ENCODE peak calls at places on chromosome 21, in six cellular contexts. C, R, F, O, J and H are unnamed samples. For H3K27me3, the result is how much of the 10 kb centered on the place peaks cover.

GRCh38 chr21:43591468-43592050 is 67.7 kb downstream of the HSF2BP start:
- DNase-seq in J (no peak), C (no peak), F (no peak), R (no peak), O (no peak), H (no peak)

GRCh38 chr21:17789660-17790059 is 29.5 kb downstream of the C21orf91 start:
- DNase-seq in R (no peak), C (no peak), O (no peak), J (no peak), F (no peak), H (no peak)

GRCh38 chr21:33975548-33976081 is 60.0 kb upstream of the ATP5PO start:
- DNase-seq in J (no peak), C (no peak), O (no peak), F (no peak), R (peak), H (peak)

GRCh38 chr21:44293551-44294231 is 6.2 kb upstream of the PFKL start:
- DNase-seq in J (no peak), C (no peak), O (no peak), R (no peak), F (no peak), H (peak)

GRCh38 chr21:39669485-39669884 is 56.7 kb downstream of the B3GALT5 start:
- DNase-seq in O (peak), F (no peak), J (no peak), C (no peak), R (no peak), H (no peak)

GRCh38 chr21:33198346-33199135 is 31.2 kb upstream of the IFNAR2 start:
- DNase-seq in O (no peak), F (no peak), R (no peak), J (no peak), C (peak), H (no peak)

GRCh38 chr21:25396135-25396711 is 211.1 kb downstream of the MRPL39 start:
- DNase-seq in J (no peak), O (no peak), C (no peak), R (no peak), F (no peak), H (no peak)

GRCh38 chr21:24939288-24939687 is 668.0 kb downstream of the MRPL39 start:
- DNase-seq in F (no peak), O (no peak), C (peak), R (no peak), J (no peak), H (no peak)

GRCh38 chr21:35571910-35572309 is 488.4 kb downstream of the SETD4 start:
- DNase-seq in R (no peak), J (no peak), O (no peak), F (no peak), C (no peak), H (no peak)

GRCh38 chr21:34593954-34594531 is 20.9 kb downstream of the RCAN1 start:
- DNase-seq in C (no peak), R (no peak), J (no peak), O (no peak), F (no peak), H (no peak)

GRCh38 chr21:35932232-35932911 is 128.0 kb downstream of the SETD4 start:
- DNase-seq in F (no peak), R (no peak), J (no peak), O (peak), C (no peak), H (no peak)

GRCh38 chr21:35882791-35883240 is 177.5 kb downstream of the SETD4 start:
- DNase-seq in O (no peak), C (no peak), R (no peak), J (no peak), F (no peak), H (no peak)

GRCh38 chr21:24658016-24658415 is 949.3 kb downstream of the MRPL39 start:
- DNase-seq in F (no peak), C (no peak), J (no peak), R (no peak), O (no peak), H (no peak)

GRCh38 chr21:46416551-46416950 is 42.1 kb upstream of the DIP2A start:
- DNase-seq in J (no peak), F (no peak), R (no peak), O (no peak), C (no peak), H (no peak)

GRCh38 chr21:14474995-14475394 is 71.1 kb downstream of the SAMSN1 start:
- DNase-seq in J (no peak), F (no peak), R (no peak), C (no peak), O (no peak), H (no peak)

GRCh38 chr21:46317710-46318463 is 5.8 kb downstream of the C21orf58 start:
- DNase-seq in O (no peak), F (peak), J (no peak), R (no peak), C (no peak), H (no peak)

GRCh38 chr21:33685613-33686197 is 43.4 kb downstream of the ITSN1 start:
- DNase-seq in O (no peak), J (no peak), F (no peak), C (no peak), R (no peak), H (no peak)

GRCh38 chr21:39736716-39737115 is 8.3 kb upstream of the IGSF5 start:
- DNase-seq in J (no peak), R (no peak), F (no peak), O (no peak), C (no peak), H (no peak)

GRCh38 chr21:36188937-36189336 is 32.3 kb downstream of the DOP1B start:
- DNase-seq in F (no peak), O (no peak), C (no peak), R (no peak), J (no peak), H (no peak)

GRCh38 chr21:24716306-24716918 is 890.9 kb downstream of the MRPL39 start:
- DNase-seq in J (no peak), F (no peak), O (no peak), C (no peak), R (no peak), H (no peak)

GRCh38 chr21:38250991-38251418 is 5.8 kb upstream of the KCNJ15 start:
- DNase-seq in O (no peak), F (no peak), R (no peak), J (no peak), C (no peak), H (no peak)

GRCh38 chr21:25638634-25639166 is 358 bp upstream of the JAM2 start:
- DNase-seq in J (no peak), O (no peak), R (no peak), C (no peak), F (no peak), H (no peak)

GRCh38 chr21:40049959-40050290 is 182.7 kb downstream of the PCP4 start:
- DNase-seq in O (no peak), R (no peak), C (no peak), J (no peak), F (no peak), H (no peak)

GRCh38 chr21:29351691-29352090 is 53.0 kb downstream of the BACH1 start:
- DNase-seq in O (no peak), F (no peak), R (no peak), C (no peak), J (no peak), H (no peak)

GRCh38 chr21:25107708-25108107 is 499.6 kb downstream of the MRPL39 start:
- DNase-seq in O (no peak), C (no peak), F (no peak), J (no peak), R (no peak), H (no peak)

GRCh38 chr21:29245104-29245643 is 53.5 kb upstream of the BACH1 start:
- DNase-seq in C (no peak), O (no peak), F (no peak), J (no peak), R (no peak), H (no peak)

GRCh38 chr21:43864806-43865470 is at the start of gene AGPAT3:
- DNase-seq in F (no peak), R (peak), C (no peak), J (no peak), O (peak), H (no peak)

GRCh38 chr21:28299946-28300345 is 692.7 kb downstream of the LTN1 start:
- DNase-seq in J (no peak), C (no peak), R (no peak), F (no peak), O (no peak), H (no peak)

GRCh38 chr21:32448803-32449594 is 36.5 kb downstream of the EVA1C start:
- DNase-seq in C (no peak), F (no peak), J (no peak), O (no peak), R (no peak), H (no peak)

GRCh38 chr21:32256873-32257620 is 21.8 kb downstream of the MIS18A start:
- DNase-seq in O (no peak), F (no peak), R (no peak), J (no peak), C (peak), H (no peak)

GRCh38 chr21:43956667-43957030 is 55.5 kb upstream of the TRAPPC10 start:
- DNase-seq in O (no peak), R (no peak), J (no peak), F (no peak), C (no peak), H (no peak)

GRCh38 chr21:35989185-35989735 is 71.1 kb downstream of the SETD4 start:
- DNase-seq in R (no peak), F (no peak), O (no peak), J (no peak), C (no peak), H (no peak)

GRCh38 chr21:38843806-38844479 is 38.2 kb downstream of the ETS2 start:
- DNase-seq in C (no peak), J (no peak), O (no peak), R (no peak), F (no peak), H (no peak)

GRCh38 chr21:35976929-35977328 is 83.4 kb downstream of the SETD4 start:
- DNase-seq in R (no peak), O (no peak), J (no peak), F (no peak), C (no peak), H (no peak)

DNA sequence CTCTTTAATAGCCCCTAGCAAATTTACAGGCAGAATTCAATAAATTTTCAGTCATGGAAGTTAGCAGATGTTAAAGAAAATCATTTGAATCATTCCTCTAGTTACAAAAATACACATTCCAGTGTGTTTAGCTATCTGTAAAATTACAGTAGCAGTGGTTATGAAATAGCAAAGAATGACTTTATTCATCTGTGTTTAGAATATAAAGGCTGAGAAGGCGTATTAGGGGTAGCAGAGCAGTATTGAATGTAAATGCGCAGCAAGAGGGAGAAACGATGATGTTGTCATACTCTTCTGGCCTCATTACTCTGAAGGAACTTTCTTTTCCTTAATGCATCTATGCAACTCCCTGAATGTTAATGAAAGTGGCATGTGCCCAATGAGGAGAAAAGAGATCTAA is 106.2 kb upstream of the CYYR1 start:
- DNase-seq in C (no peak), R (no peak), F (no peak), J (no peak), O (no peak), H (no peak)
- H3K27me3 ChIP-seq in C (under half), R (under half), F (under half), J (under half), O (under half), H (under half)

DNA sequence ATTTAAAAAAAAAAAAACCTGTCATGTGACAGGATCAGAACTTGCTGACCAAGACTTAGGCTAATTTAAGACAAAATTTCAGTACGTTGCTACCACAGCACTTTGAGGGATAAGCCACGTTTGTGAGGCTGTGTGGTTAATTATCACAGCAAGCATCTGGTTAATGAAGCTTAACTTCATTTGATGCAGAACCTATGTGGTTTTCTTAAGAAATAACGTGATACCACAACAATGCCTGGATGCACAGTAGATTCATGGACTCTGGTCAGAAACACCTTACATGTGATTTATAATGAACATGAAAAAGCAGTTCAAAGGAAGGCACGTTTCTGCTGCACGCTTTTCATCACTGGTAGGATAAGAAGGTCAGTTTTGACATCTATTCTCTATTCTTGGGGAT is 5.8 kb upstream of the KRTAP8-1 start:
- DNase-seq in F (no peak), C (no peak), O (no peak), R (no peak), J (no peak), H (no peak)
- TF ChIP-seq CTCF in F (no peak), C (no peak), O (no peak), R (no peak), J (no peak), H (no peak)

GRCh38 chr21:42120904-42121535 is 49.9 kb downstream of the UMODL1 start:
- DNase-seq in R (no peak), J (no peak), C (no peak), O (no peak), F (no peak), H (no peak)
- H3K27me3 ChIP-seq in R (half or more), J (under half), C (under half), O (under half), F (under half), H (half or more)

GRCh38 chr21:45309069-45309521 is 21.4 kb upstream of the POFUT2 start:
- DNase-seq in R (peak), F (peak), J (no peak), O (peak), C (no peak), H (peak)
- TF ChIP-seq CTCF in R (peak), F (peak), J (peak), O (peak), C (peak), H (peak)

GRCh38 chr21:42582422-42583149 is 68.9 kb downstream of the SLC37A1 start:
- DNase-seq in O (no peak), C (no peak), R (no peak), J (no peak), F (no peak), H (no peak)
- H3K27me3 ChIP-seq in O (under half), C (under half), R (half or more), J (under half), F (under half), H (under half)